ENCODE peak calls at places on chromosome X, in six cellular contexts. One of them, this sample, is unnamed.

GRCh38 chrX:30822719-30823118 is 66.3 kb downstream of the TAB3 start:
- DNase-seq in A549: no peak
- DNase-seq in mammary epithelial cell: no peak
- DNase-seq in upper lobe of right lung: no peak
- DNase-seq in K562: no peak
- DNase-seq in lower lobe of right lung: no peak
- DNase-seq in this sample: no peak

GRCh38 chrX:48971325-48972213 is at the start of gene KCND1:
- DNase-seq in A549: no peak
- DNase-seq in mammary epithelial cell: no peak
- DNase-seq in upper lobe of right lung: no peak
- DNase-seq in K562: peak; percentile 49
- DNase-seq in lower lobe of right lung: no peak
- DNase-seq in this sample: no peak

GRCh38 chrX:129462707-129463106 is 60.6 kb downstream of the SMARCA1 start:
- DNase-seq in A549: no peak
- DNase-seq in mammary epithelial cell: no peak
- DNase-seq in upper lobe of right lung: no peak
- DNase-seq in K562: no peak
- DNase-seq in lower lobe of right lung: no peak
- DNase-seq in this sample: no peak

GRCh38 chrX:31435592-31435991 is 363.8 kb upstream of the FTHL17 start:
- DNase-seq in A549: peak; percentile 31
- DNase-seq in mammary epithelial cell: no peak
- DNase-seq in upper lobe of right lung: no peak
- DNase-seq in K562: no peak
- DNase-seq in lower lobe of right lung: no peak
- DNase-seq in this sample: no peak

GRCh38 chrX:132393992-132394391 is 94.8 kb downstream of the MBNL3 start:
- DNase-seq in A549: no peak
- DNase-seq in mammary epithelial cell: no peak
- DNase-seq in upper lobe of right lung: no peak
- DNase-seq in K562: no peak
- DNase-seq in lower lobe of right lung: no peak
- DNase-seq in this sample: no peak

GRCh38 chrX:53223955-53224859 is 800 bp downstream of the KDM5C start:
- DNase-seq in A549: peak; percentile 13
- DNase-seq in mammary epithelial cell: peak; percentile 82
- DNase-seq in upper lobe of right lung: no peak
- DNase-seq in K562: peak; percentile 45
- DNase-seq in lower lobe of right lung: no peak
- DNase-seq in this sample: no peak

GRCh38 chrX:149903889-149904748 is 23.1 kb downstream of the MAGEA8 start:
- DNase-seq in A549: peak; percentile 4
- DNase-seq in mammary epithelial cell: no peak
- DNase-seq in upper lobe of right lung: no peak
- DNase-seq in K562: peak; percentile 46
- DNase-seq in lower lobe of right lung: no peak
- DNase-seq in this sample: no peak

GRCh38 chrX:150849996-150850720 is 48.3 kb downstream of the CD99L2 start:
- DNase-seq in A549: peak; percentile 36
- DNase-seq in mammary epithelial cell: peak; percentile 33
- DNase-seq in upper lobe of right lung: no peak
- DNase-seq in K562: no peak
- DNase-seq in lower lobe of right lung: no peak
- DNase-seq in this sample: no peak

GRCh38 chrX:149630681-149631292 is 805 bp downstream of the TMEM185A start:
- DNase-seq in A549: peak; percentile 49
- DNase-seq in mammary epithelial cell: peak; percentile 18
- DNase-seq in upper lobe of right lung: no peak
- DNase-seq in K562: peak; percentile 21
- DNase-seq in lower lobe of right lung: no peak
- DNase-seq in this sample: no peak

GRCh38 chrX:13341491-13342101 is 21.7 kb upstream of the ATXN3L start:
- DNase-seq in A549: no peak
- DNase-seq in mammary epithelial cell: no peak
- DNase-seq in upper lobe of right lung: no peak
- DNase-seq in K562: no peak
- DNase-seq in lower lobe of right lung: no peak
- DNase-seq in this sample: no peak

GRCh38 chrX:72128183-72128834 is 3.4 kb downstream of the RTL5 start:
- DNase-seq in A549: no peak
- DNase-seq in mammary epithelial cell: no peak
- DNase-seq in upper lobe of right lung: no peak
- DNase-seq in K562: no peak
- DNase-seq in lower lobe of right lung: no peak
- DNase-seq in this sample: no peak

GRCh38 chrX:16474511-16474910 is 175.4 kb upstream of the S100G start:
- DNase-seq in A549: no peak
- DNase-seq in mammary epithelial cell: no peak
- DNase-seq in upper lobe of right lung: no peak
- DNase-seq in K562: no peak
- DNase-seq in lower lobe of right lung: no peak
- DNase-seq in this sample: no peak

GRCh38 chrX:68261060-68261672 is 172.1 kb downstream of the OPHN1 start:
- DNase-seq in A549: no peak
- DNase-seq in mammary epithelial cell: peak; percentile 19
- DNase-seq in upper lobe of right lung: no peak
- DNase-seq in K562: no peak
- DNase-seq in lower lobe of right lung: no peak
- DNase-seq in this sample: no peak

GRCh38 chrX:74534569-74535038 is 79.8 kb downstream of the RLIM start:
- DNase-seq in A549: no peak
- DNase-seq in mammary epithelial cell: peak; percentile 77
- DNase-seq in upper lobe of right lung: no peak
- DNase-seq in K562: no peak
- DNase-seq in lower lobe of right lung: no peak
- DNase-seq in this sample: no peak

GRCh38 chrX:28586891-28587635 is at the start of gene IL1RAPL1:
- DNase-seq in A549: peak; percentile 23
- DNase-seq in mammary epithelial cell: peak; percentile 8
- DNase-seq in upper lobe of right lung: no peak
- DNase-seq in K562: no peak
- DNase-seq in lower lobe of right lung: no peak
- DNase-seq in this sample: no peak
- TF ChIP-seq CTCF in A549: no peak
- TF ChIP-seq CTCF in mammary epithelial cell: peak; percentile 29
- TF ChIP-seq CTCF in upper lobe of right lung: peak; percentile 12
- TF ChIP-seq CTCF in K562: no peak
- TF ChIP-seq CTCF in lower lobe of right lung: no peak
- TF ChIP-seq CTCF in this sample: peak; percentile 36

GRCh38 chrX:2693526-2694002 is 2.5 kb downstream of the CD99 start:
- DNase-seq in A549: no peak
- DNase-seq in mammary epithelial cell: no peak
- DNase-seq in upper lobe of right lung: no peak
- DNase-seq in K562: no peak
- DNase-seq in lower lobe of right lung: no peak
- DNase-seq in this sample: no peak

GRCh38 chrX:2690856-2691542 is at the start of gene CD99:
- DNase-seq in A549: peak; percentile 92
- DNase-seq in mammary epithelial cell: peak; percentile 77
- DNase-seq in upper lobe of right lung: peak; percentile 96
- DNase-seq in K562: peak; percentile 91
- DNase-seq in lower lobe of right lung: peak; percentile 94
- DNase-seq in this sample: peak; percentile 90

GRCh38 chrX:2693123-2693438 is 2.0 kb downstream of the CD99 start:
- DNase-seq in A549: no peak
- DNase-seq in mammary epithelial cell: no peak
- DNase-seq in upper lobe of right lung: no peak
- DNase-seq in K562: no peak
- DNase-seq in lower lobe of right lung: no peak
- DNase-seq in this sample: no peak

GRCh38 chrX:2691543-2692220 is 587 bp downstream of the CD99 start:
- DNase-seq in A549: peak; percentile 67
- DNase-seq in mammary epithelial cell: no peak
- DNase-seq in upper lobe of right lung: peak; percentile 82
- DNase-seq in K562: peak; percentile 36
- DNase-seq in lower lobe of right lung: peak; percentile 75
- DNase-seq in this sample: no peak

DNA sequence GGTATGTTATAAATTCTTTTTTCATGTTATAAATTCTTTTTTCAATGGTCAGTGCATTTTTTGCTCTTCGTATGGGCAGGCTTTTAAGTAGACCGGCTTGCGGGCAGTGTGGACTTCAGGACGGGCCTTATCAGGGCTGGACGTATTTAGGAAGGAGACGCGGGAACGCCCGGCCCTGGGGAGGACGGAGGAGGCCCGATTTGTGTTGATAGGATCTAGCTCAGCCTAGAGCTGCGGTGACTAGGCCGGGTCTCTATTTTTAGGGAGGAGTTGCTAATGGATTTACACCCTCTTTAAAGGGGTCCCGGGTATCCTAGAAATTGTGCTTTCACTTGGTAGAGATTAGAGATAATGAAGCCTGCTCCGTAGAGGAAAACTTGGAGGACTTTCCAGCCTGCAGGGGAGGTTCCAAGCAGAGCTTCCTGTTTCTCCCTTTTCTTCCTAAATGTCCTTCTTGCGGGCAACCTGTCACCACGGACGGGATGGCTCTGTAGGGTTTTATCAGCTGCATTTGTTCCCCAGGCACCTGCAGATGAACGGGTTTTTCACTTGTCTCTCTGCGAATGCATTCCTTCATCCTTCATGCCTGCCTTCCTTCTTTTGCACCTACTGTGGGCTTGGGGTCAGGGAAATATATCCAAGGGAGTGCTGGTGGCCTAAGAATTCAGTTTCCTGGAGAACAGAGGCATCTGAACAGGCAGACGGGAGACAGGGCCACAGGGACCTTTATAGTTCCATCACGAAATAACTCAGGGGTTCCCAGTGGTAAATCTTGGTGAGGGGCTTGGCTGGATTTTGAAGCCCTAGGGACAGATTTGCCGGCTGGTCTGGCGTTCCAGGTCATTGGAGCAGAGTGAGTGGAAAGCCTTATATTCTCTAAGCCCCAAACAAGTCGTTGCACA is 1.4 kb downstream of the CD99 start:
- DNase-seq in A549: peak; percentile 31
- DNase-seq in mammary epithelial cell: no peak
- DNase-seq in upper lobe of right lung: no peak
- DNase-seq in K562: peak; percentile 51
- DNase-seq in lower lobe of right lung: peak; percentile 62
- DNase-seq in this sample: peak; percentile 78
- H3K4me1 ChIP-seq in A549: peaks cover 28% of the 10 kb centered on the region
- H3K4me1 ChIP-seq in mammary epithelial cell: peaks cover 11% of the 10 kb centered on the region
- H3K4me1 ChIP-seq in upper lobe of right lung: peaks cover 48% of the 10 kb centered on the region
- H3K4me1 ChIP-seq in K562: peaks cover 28% of the 10 kb centered on the region
- H3K4me1 ChIP-seq in lower lobe of right lung: peaks cover 50% of the 10 kb centered on the region
- H3K4me1 ChIP-seq in this sample: no peaks in the 10 kb centered on the region

GRCh38 chrX:18620349-18620748 is 51.6 kb downstream of the RS1 start:
- DNase-seq in A549: no peak
- DNase-seq in mammary epithelial cell: no peak
- DNase-seq in upper lobe of right lung: no peak
- DNase-seq in K562: no peak
- DNase-seq in lower lobe of right lung: no peak
- DNase-seq in this sample: no peak
- H3K27ac ChIP-seq in A549: no peak overlapping the region
- H3K27ac ChIP-seq in mammary epithelial cell: no peak overlapping the region
- H3K27ac ChIP-seq in upper lobe of right lung: no peak overlapping the region
- H3K27ac ChIP-seq in K562: no peak overlapping the region
- H3K27ac ChIP-seq in lower lobe of right lung: no peak overlapping the region
- H3K27ac ChIP-seq in this sample: no peak overlapping the region

GRCh38 chrX:94937491-94937890 is 1263.5 kb downstream of the FAM133A start:
- DNase-seq in A549: no peak
- DNase-seq in mammary epithelial cell: no peak
- DNase-seq in upper lobe of right lung: no peak
- DNase-seq in K562: no peak
- DNase-seq in lower lobe of right lung: no peak
- DNase-seq in this sample: no peak

GRCh38 chrX:94936722-94937121 is 1262.7 kb downstream of the FAM133A start:
- DNase-seq in A549: no peak
- DNase-seq in mammary epithelial cell: no peak
- DNase-seq in upper lobe of right lung: no peak
- DNase-seq in K562: no peak
- DNase-seq in lower lobe of right lung: no peak
- DNase-seq in this sample: no peak

GRCh38 chrX:94932278-94932965 is 1258.4 kb downstream of the FAM133A start:
- DNase-seq in A549: no peak
- DNase-seq in mammary epithelial cell: no peak
- DNase-seq in upper lobe of right lung: no peak
- DNase-seq in K562: no peak
- DNase-seq in lower lobe of right lung: no peak
- DNase-seq in this sample: no peak
- TF ChIP-seq CTCF in A549: no peak
- TF ChIP-seq CTCF in mammary epithelial cell: no peak
- TF ChIP-seq CTCF in upper lobe of right lung: no peak
- TF ChIP-seq CTCF in K562: no peak
- TF ChIP-seq CTCF in lower lobe of right lung: no peak
- TF ChIP-seq CTCF in this sample: no peak

DNA sequence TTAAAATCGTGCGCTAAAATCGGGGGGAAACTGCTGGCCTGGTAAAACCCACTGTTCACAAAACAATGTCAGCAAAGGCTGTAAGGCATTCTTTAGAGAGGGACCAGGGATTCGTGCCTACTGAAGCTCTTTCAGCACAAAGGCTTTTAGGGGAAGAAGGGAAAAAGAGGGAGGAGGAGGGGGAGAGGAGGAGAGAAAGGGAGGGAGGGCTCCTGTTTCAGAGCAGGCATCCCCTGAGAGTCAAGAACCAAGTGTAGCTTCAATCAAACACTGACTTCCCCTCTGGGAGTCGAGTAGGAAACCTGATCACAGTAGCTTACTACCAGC is 9.5 kb downstream of the BCOR start:
- DNase-seq in A549: no peak
- DNase-seq in mammary epithelial cell: no peak
- DNase-seq in upper lobe of right lung: no peak
- DNase-seq in K562: no peak
- DNase-seq in lower lobe of right lung: no peak
- DNase-seq in this sample: no peak
- H3K4me1 ChIP-seq in A549: peaks cover 37% of the 10 kb centered on the region
- H3K4me1 ChIP-seq in mammary epithelial cell: peaks cover 4% of the 10 kb centered on the region
- H3K4me1 ChIP-seq in upper lobe of right lung: peaks cover 14% of the 10 kb centered on the region
- H3K4me1 ChIP-seq in K562: peaks cover 63% of the 10 kb centered on the region
- H3K4me1 ChIP-seq in lower lobe of right lung: peaks cover 61% of the 10 kb centered on the region
- H3K4me1 ChIP-seq in this sample: peaks cover 53% of the 10 kb centered on the region

DNA sequence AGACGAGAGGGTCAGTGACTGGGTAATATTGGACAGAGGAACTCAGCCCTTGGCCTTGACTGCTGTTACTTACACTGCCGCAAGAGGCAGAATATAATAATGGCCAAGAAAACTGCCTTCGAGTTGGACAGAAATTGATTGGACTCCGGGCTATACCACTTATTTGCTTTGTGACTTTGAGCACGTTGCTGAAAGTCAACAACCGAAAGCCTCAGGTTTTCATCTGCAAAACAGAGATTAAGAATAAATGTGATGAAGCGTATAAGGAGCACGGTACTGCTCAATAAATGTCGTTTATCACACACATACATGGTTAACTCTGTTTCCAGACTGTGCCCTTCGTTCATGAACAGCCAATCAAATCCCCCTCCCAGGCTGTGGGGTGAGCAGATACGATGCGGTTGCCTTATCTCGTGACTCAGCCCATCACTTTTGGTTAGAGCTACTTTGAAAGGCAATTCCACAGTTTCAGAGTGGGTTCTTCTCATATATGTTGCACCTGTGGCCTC is 91.6 kb downstream of the TSPAN7 start:
- DNase-seq in A549: no peak
- DNase-seq in mammary epithelial cell: no peak
- DNase-seq in upper lobe of right lung: no peak
- DNase-seq in K562: peak; percentile 64
- DNase-seq in lower lobe of right lung: no peak
- DNase-seq in this sample: no peak
- H3K27ac ChIP-seq in A549: no peak overlapping the region
- H3K27ac ChIP-seq in mammary epithelial cell: no peak overlapping the region
- H3K27ac ChIP-seq in upper lobe of right lung: no peak overlapping the region
- H3K27ac ChIP-seq in K562: peak overlapping the region; percentile 92
- H3K27ac ChIP-seq in lower lobe of right lung: no peak overlapping the region
- H3K27ac ChIP-seq in this sample: no peak overlapping the region